ENCODE peak calls at places on chromosomes 7 and 10, in six cellular contexts. O is NCI-H2029, W is mucosa of descending colon, D is AG09309, N is NCI-H1048, H is neural progenitor cell. E is an unnamed sample.
A peak's percentile ranks its signal among the peaks of the same experiment; 100 is the strongest.

GRCh38 chr10:33398796-33399195 is 64.3 kb upstream of the NRP1 start:
- DNase-seq in O (no peak), H (no peak), W (no peak), D (no peak), N (no peak), E (no peak)

GRCh38 chr10:119940487-119940886 is 48.0 kb downstream of the SEC23IP start:
- DNase-seq in N (no peak), W (no peak), H (no peak), O (no peak), D (peak; percentile 3), E (no peak)

GRCh38 chr7:51356849-51357516 is 40.4 kb upstream of the COBL start:
- DNase-seq in O (no peak), N (no peak), W (no peak), D (no peak), H (no peak), E (no peak)

GRCh38 chr7:12239821-12240220 is 28.7 kb downstream of the TMEM106B start:
- DNase-seq in H (no peak), N (no peak), D (no peak), W (no peak), O (no peak), E (no peak)

GRCh38 chr10:67224553-67224952 is 298.7 kb downstream of the LRRTM3 start:
- DNase-seq in N (no peak), H (no peak), W (no peak), D (no peak), O (no peak), E (no peak)

GRCh38 chr10:14412624-14413023 is 81.9 kb upstream of the FRMD4A start:
- DNase-seq in N (no peak), W (no peak), O (no peak), D (no peak), H (no peak), E (no peak)

GRCh38 chr10:98314577-98315284 is 46.7 kb upstream of the LOXL4 start:
- DNase-seq in O (no peak), H (no peak), W (no peak), N (no peak), D (no peak), E (no peak)

GRCh38 chr7:6615853-6616555 is 594 bp downstream of the ZNF853 start:
- DNase-seq in H (peak; percentile 45), O (peak; percentile 51), N (no peak), W (no peak), D (no peak), E (no peak)

GRCh38 chr7:157601530-157601929 is 264.7 kb downstream of the DNAJB6 start:
- DNase-seq in N (no peak), H (no peak), W (no peak), O (no peak), D (no peak), E (no peak)

GRCh38 chr7:22859676-22860290 is 37.1 kb upstream of the TOMM7 start:
- DNase-seq in D (no peak), O (no peak), N (no peak), W (no peak), H (no peak), E (no peak)

GRCh38 chr7:78499966-78500365 is 701.4 kb downstream of the PHTF2 start:
- DNase-seq in N (no peak), H (no peak), W (no peak), O (no peak), D (peak; percentile 16), E (peak; percentile 15)

GRCh38 chr10:127195571-127196226 is 692 bp downstream of the INSYN2A start:
- DNase-seq in O (no peak), H (peak; percentile 51), W (no peak), D (no peak), N (no peak), E (no peak)

GRCh38 chr10:117363027-117363426 is 12.2 kb downstream of the PDZD8 start:
- DNase-seq in D (no peak), N (peak; percentile 31), H (no peak), W (no peak), O (no peak), E (no peak)

GRCh38 chr10:114822771-114823463 is 1.3 kb downstream of the FHIP2A start:
- DNase-seq in D (no peak), N (peak; percentile 13), O (no peak), H (no peak), W (no peak), E (peak; percentile 26)